ENCODE peak calls at places on chromosomes 2 and 18, in four cellular contexts. J is epithelial cell of esophagus; C is naive thymus-derived CD4-positive, alpha-beta T cell; V is HCT116. T is an unnamed sample.

GRCh38 chr18:76656925-76657324 is 161.9 kb upstream of the ZNF516 start:
- DNase-seq in J (no peak), C (no peak), V (no peak), T (no peak)

GRCh38 chr18:28158083-28158581 is 18.8 kb downstream of the CDH2 start:
- DNase-seq in J (no peak), C (no peak), V (no peak), T (no peak)

GRCh38 chr2:185144159-185144919 is 546.0 kb downstream of the ZNF804A start:
- DNase-seq in J (no peak), C (no peak), V (no peak), T (no peak)

GRCh38 chr2:127371037-127371436 is 16.7 kb downstream of the MAP3K2 start:
- DNase-seq in J (no peak), C (no peak), V (peak), T (no peak)

GRCh38 chr2:121356058-121356640 is 71.1 kb upstream of the TFCP2L1 start:
- DNase-seq in J (peak), C (no peak), V (peak), T (peak)

GRCh38 chr18:35513181-35513932 is 15.6 kb upstream of the INO80C start:
- DNase-seq in J (peak), C (no peak), V (peak), T (no peak)

GRCh38 chr2:20534913-20535801 is 88.3 kb downstream of the RHOB start:
- DNase-seq in J (no peak), C (no peak), V (no peak), T (no peak)

GRCh38 chr2:85558160-85558559 is 3.1 kb downstream of the GGCX start:
- DNase-seq in J (no peak), C (no peak), V (no peak), T (no peak)

GRCh38 chr2:67625178-67625577 is 228.0 kb downstream of the ETAA1 start:
- DNase-seq in J (no peak), C (no peak), V (no peak), T (no peak)

GRCh38 chr2:27701676-27702075 is 38.0 kb downstream of the SLC4A1AP start:
- DNase-seq in J (no peak), C (no peak), V (no peak), T (no peak)

GRCh38 chr2:198657520-198658121 is 800.1 kb downstream of the SATB2 start:
- DNase-seq in J (peak), C (no peak), V (peak), T (peak)

GRCh38 chr2:7611750-7612149 is 694.5 kb downstream of the RNF144A start:
- DNase-seq in J (no peak), C (no peak), V (no peak), T (no peak)

GRCh38 chr18:5974696-5975095 is 79.4 kb upstream of the TMEM200C start:
- DNase-seq in J (no peak), C (no peak), V (no peak), T (no peak)

GRCh38 chr18:5973079-5973478 is 77.8 kb upstream of the TMEM200C start:
- DNase-seq in J (no peak), C (no peak), V (no peak), T (no peak)

GRCh38 chr18:5972298-5972697 is 77.0 kb upstream of the TMEM200C start:
- DNase-seq in J (no peak), C (no peak), V (no peak), T (no peak)

GRCh38 chr18:5977022-5977421 is 81.7 kb upstream of the TMEM200C start:
- DNase-seq in J (no peak), C (no peak), V (no peak), T (no peak)

DNA sequence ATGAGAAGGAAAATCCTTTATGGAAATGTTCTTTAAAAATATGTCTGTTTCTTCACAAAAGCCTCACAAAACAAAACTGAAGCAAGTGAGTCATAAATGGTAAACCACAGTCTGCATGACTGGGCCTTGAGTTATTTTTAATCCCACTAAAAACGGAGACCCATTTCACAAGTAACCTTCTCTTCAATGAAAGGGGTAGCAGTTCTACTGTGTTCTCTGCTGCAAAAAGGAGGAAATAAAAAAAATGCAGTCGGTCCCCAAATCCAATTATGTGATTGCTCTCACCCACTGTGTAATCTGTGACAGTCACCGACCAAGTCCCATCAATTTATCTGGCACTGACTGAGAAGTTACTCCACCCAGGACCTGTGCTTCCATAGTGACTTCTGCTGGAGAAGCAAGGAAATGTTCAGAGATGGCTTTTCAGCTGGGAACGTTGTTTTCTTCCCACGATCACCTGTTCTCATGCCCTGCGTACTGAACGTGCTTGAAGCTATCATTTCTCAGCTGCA is 79.8 kb upstream of the TMEM200C start:
- DNase-seq in J (no peak), C (no peak), V (no peak), T (peak)
- H3K4me3 ChIP-seq in J (no peak), C (no peak), V (no peak), T (no peak)

DNA sequence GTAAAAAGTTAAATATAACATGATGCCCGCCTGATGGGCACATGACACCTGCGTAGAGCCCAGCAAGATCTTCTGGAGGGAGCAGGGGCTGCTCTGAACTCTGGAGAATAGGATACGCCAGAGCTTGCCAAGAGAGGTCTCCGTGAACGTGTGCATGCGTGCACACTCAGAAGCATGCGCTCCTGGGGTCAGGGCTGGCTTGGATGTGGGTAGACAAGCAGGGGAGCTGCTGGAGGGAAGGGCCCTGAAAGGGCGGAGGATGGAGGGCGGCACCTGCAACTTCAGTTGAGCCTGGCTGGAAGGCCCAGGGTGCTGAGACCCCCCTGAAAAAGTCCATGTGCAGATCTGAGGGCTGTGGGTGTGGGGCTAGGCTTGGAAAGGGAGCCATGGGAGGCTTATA is 828.4 kb upstream of the SALL3 start:
- DNase-seq in J (no peak), C (no peak), V (no peak), T (no peak)
- H3K4me3 ChIP-seq in J (no peak), C (no peak), V (no peak), T (no peak)

GRCh38 chr2:222672068-222672401 is 577 bp downstream of the MOGAT1 start:
- DNase-seq in J (peak), C (no peak), V (no peak), T (no peak)
- H3K4me3 ChIP-seq in J (peak), C (peak), V (no peak), T (no peak)

DNA sequence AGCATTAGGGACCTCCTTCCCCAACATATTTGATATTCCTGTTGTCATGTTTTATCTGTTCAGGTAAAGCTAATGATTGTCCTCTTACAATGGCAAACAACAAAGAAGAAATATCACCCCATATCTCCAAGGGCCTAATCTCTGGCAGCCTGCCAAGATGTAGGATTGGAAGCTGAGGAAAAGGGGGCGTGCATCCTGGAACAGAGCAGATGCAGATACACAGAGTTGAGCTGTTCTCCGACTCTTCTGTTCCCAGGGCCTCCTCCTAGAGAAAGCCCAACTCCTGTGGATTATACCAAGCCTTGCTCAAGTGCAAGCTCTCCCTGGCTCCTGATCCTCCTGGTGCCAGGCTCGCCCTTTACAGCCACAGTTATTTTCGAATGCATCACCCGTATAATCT is 35.2 kb upstream of the CD207 start:
- DNase-seq in J (no peak), C (no peak), V (no peak), T (no peak)
- H3K4me3 ChIP-seq in J (no peak), C (no peak), V (no peak), T (no peak)

GRCh38 chr2:235494716-235495372 is 1.0 kb downstream of the AGAP1 start:
- DNase-seq in J (peak), C (no peak), V (no peak), T (no peak)
- H3K4me3 ChIP-seq in J (peak), C (no peak), V (peak), T (peak)